ENCODE peak calls at places on chromosomes 7 and 10, in five cellular contexts. F, H, W, Y and N are unnamed samples.

GRCh38 chr7:86995052-86995725 is 64.3 kb downstream of the ELAPOR2 start:
- DNase-seq in F (no peak), H (no peak), W (no peak), Y (no peak), N (no peak)

GRCh38 chr10:48285710-48286109 is 11.2 kb upstream of the FRMPD2 start:
- DNase-seq in F (no peak), H (peak), W (no peak), Y (no peak), N (no peak)

GRCh38 chr10:12389154-12389734 is 39.9 kb downstream of the CAMK1D start:
- DNase-seq in F (peak), H (no peak), W (no peak), Y (no peak), N (no peak)

GRCh38 chr10:77686096-77686495 is 48.5 kb upstream of the KCNMA1 start:
- DNase-seq in F (no peak), H (no peak), W (no peak), Y (no peak), N (no peak)

GRCh38 chr10:124292911-124293640 is 125.6 kb downstream of the OAT start:
- DNase-seq in F (peak), H (no peak), W (no peak), Y (no peak), N (no peak)

GRCh38 chr10:78357027-78357672 is 323.5 kb downstream of the RPS24 start:
- DNase-seq in F (no peak), H (peak), W (no peak), Y (no peak), N (no peak)

GRCh38 chr7:79050592-79050991 is 402.9 kb downstream of the MAGI2 start:
- DNase-seq in F (no peak), H (peak), W (no peak), Y (peak), N (no peak)

GRCh38 chr7:85521108-85521694 is 334.3 kb upstream of the SEMA3D start:
- DNase-seq in F (no peak), H (peak), W (no peak), Y (no peak), N (no peak)

GRCh38 chr10:84837877-84838276 is 509.5 kb downstream of the CCSER2 start:
- DNase-seq in F (no peak), H (peak), W (no peak), Y (no peak), N (peak)

GRCh38 chr7:145698526-145699262 is 417.9 kb upstream of the CNTNAP2 start:
- DNase-seq in F (no peak), H (no peak), W (no peak), Y (no peak), N (no peak)

GRCh38 chr10:29955308-29955935 is 104.0 kb downstream of the JCAD start:
- DNase-seq in F (peak), H (peak), W (peak), Y (no peak), N (no peak)

GRCh38 chr7:105876964-105877601 is 684 bp upstream of the ATXN7L1 start:
- DNase-seq in F (peak), H (peak), W (no peak), Y (no peak), N (peak)

GRCh38 chr10:17217661-17218306 is 10.3 kb upstream of the VIM start:
- DNase-seq in F (no peak), H (peak), W (no peak), Y (no peak), N (no peak)

GRCh38 chr7:143965280-143965679 is 10.6 kb downstream of the OR2F1 start:
- DNase-seq in F (no peak), H (peak), W (no peak), Y (no peak), N (no peak)

GRCh38 chr7:158011941-158012340 is 575.7 kb downstream of the PTPRN2 start:
- DNase-seq in F (no peak), H (no peak), W (no peak), Y (no peak), N (no peak)

GRCh38 chr10:26212511-26212910 is 4.1 kb upstream of the GAD2 start:
- DNase-seq in F (no peak), H (no peak), W (no peak), Y (no peak), N (no peak)

GRCh38 chr7:129013048-129013721 is 41.7 kb downstream of the TNPO3 start:
- DNase-seq in F (no peak), H (no peak), W (no peak), Y (no peak), N (no peak)

GRCh38 chr7:32479574-32480200 is 10.5 kb downstream of the LSM5 start:
- DNase-seq in F (no peak), H (peak), W (no peak), Y (no peak), N (no peak)

GRCh38 chr10:125083576-125083920 is 76.8 kb downstream of the CTBP2 start:
- DNase-seq in F (no peak), H (peak), W (peak), Y (no peak), N (no peak)

GRCh38 chr7:76269895-76270294 is 32.6 kb upstream of the HSPB1 start:
- DNase-seq in F (no peak), H (peak), W (no peak), Y (no peak), N (no peak)

GRCh38 chr7:157471259-157472125 is 134.7 kb downstream of the DNAJB6 start:
- DNase-seq in F (peak), H (no peak), W (no peak), Y (no peak), N (no peak)

GRCh38 chr7:26331789-26332188 is 40.1 kb downstream of the SNX10 start:
- DNase-seq in F (no peak), H (no peak), W (no peak), Y (no peak), N (no peak)

GRCh38 chr10:114635101-114635500 is 23.0 kb downstream of the ABLIM1 start:
- DNase-seq in F (no peak), H (peak), W (no peak), Y (no peak), N (no peak)

GRCh38 chr10:84179059-84179710 is 5.6 kb downstream of the GPR15LG start:
- DNase-seq in F (no peak), H (peak), W (no peak), Y (peak), N (no peak)

GRCh38 chr7:17640730-17641377 is 299.4 kb downstream of the SNX13 start:
- DNase-seq in F (no peak), H (peak), W (no peak), Y (no peak), N (no peak)

GRCh38 chr10:132409667-132410028 is 12.6 kb downstream of the PWWP2B start:
- DNase-seq in F (no peak), H (no peak), W (no peak), Y (no peak), N (no peak)

GRCh38 chr10:104899779-104900178 is 258.7 kb downstream of the SORCS3 start:
- DNase-seq in F (no peak), H (no peak), W (no peak), Y (no peak), N (no peak)

GRCh38 chr7:95276114-95276513 is 48.2 kb downstream of the PON1 start:
- DNase-seq in F (no peak), H (no peak), W (no peak), Y (no peak), N (no peak)

GRCh38 chr10:104046651-104047050 is 39.0 kb downstream of the COL17A1 start:
- DNase-seq in F (no peak), H (no peak), W (no peak), Y (no peak), N (no peak)

GRCh38 chr7:88105231-88105630 is 114.6 kb downstream of the SRI start:
- DNase-seq in F (no peak), H (no peak), W (no peak), Y (no peak), N (no peak)

GRCh38 chr10:132443605-132443997 is 46.6 kb downstream of the PWWP2B start:
- DNase-seq in F (no peak), H (peak), W (no peak), Y (no peak), N (no peak)

GRCh38 chr7:25389489-25390106 is 161.3 kb upstream of the NPVF start:
- DNase-seq in F (no peak), H (peak), W (no peak), Y (no peak), N (no peak)

GRCh38 chr7:77442631-77443420 is 26.7 kb upstream of the GSAP start:
- DNase-seq in F (no peak), H (peak), W (no peak), Y (no peak), N (no peak)

GRCh38 chr7:36303202-36304098 is 86.2 kb upstream of the ANLN start:
- DNase-seq in F (peak), H (peak), W (peak), Y (no peak), N (peak)

GRCh38 chr10:77287647-77288120 is 349.9 kb downstream of the KCNMA1 start:
- DNase-seq in F (peak), H (peak), W (no peak), Y (no peak), N (no peak)

GRCh38 chr10:77576007-77576367 is 61.6 kb downstream of the KCNMA1 start:
- DNase-seq in F (no peak), H (no peak), W (no peak), Y (no peak), N (no peak)

GRCh38 chr7:64873517-64873916 is 29.6 kb upstream of the ZNF273 start:
- DNase-seq in F (no peak), H (no peak), W (no peak), Y (no peak), N (no peak)

GRCh38 chr10:79022565-79023488 is 45.9 kb upstream of the ZMIZ1 start:
- DNase-seq in F (peak), H (peak), W (no peak), Y (no peak), N (peak)

GRCh38 chr7:27098493-27099223 is 2.9 kb upstream of the HOXA1 start:
- DNase-seq in F (no peak), H (no peak), W (peak), Y (no peak), N (no peak)

GRCh38 chr10:97069026-97069425 is 116.7 kb downstream of the SLIT1 start:
- DNase-seq in F (no peak), H (no peak), W (no peak), Y (no peak), N (no peak)

GRCh38 chr10:97065686-97066679 is 119.8 kb downstream of the SLIT1 start:
- DNase-seq in F (no peak), H (no peak), W (no peak), Y (no peak), N (no peak)

GRCh38 chr10:97069576-97070362 is 116.0 kb downstream of the SLIT1 start:
- DNase-seq in F (no peak), H (peak), W (no peak), Y (no peak), N (no peak)

GRCh38 chr10:97066877-97067555 is 118.7 kb downstream of the SLIT1 start:
- DNase-seq in F (no peak), H (no peak), W (no peak), Y (no peak), N (no peak)

DNA sequence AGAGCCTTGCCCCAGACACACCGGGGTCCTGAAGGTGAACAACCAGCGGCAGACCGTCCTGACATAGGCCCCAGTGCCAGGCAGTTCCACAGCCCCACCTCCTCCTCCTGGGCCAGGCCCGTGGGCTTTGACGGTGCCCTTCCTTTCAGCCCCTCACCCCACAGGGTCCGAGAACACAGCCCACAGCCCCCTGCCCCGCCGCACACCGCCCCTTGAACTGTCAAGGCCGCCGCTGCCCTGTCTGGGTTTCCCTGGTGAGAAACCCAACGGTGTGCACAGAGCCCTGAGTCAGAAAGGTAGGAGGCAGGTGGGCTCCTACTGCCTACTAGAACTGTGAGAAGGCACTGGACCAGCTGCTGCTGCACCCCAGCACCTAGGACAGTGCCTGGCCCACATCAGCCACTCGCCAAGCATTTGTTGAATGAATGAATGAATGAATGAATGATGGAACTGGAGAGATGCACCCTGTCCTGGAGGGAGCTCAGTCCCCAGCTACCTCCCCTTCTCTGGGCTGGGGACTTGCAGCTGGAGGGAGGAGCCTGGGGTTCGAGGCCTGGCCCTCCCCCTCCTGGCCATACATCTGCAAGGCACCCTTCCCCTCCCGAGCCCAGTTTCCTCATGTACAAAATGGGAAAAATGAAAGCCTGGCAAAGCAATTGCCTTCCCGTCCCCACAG is 117.9 kb downstream of the SLIT1 start:
- DNase-seq in F (no peak), H (no peak), W (no peak), Y (no peak), N (no peak)
- TF ChIP-seq CTCF in F (no peak), H (no peak), W (no peak), Y (peak), N (no peak)

DNA sequence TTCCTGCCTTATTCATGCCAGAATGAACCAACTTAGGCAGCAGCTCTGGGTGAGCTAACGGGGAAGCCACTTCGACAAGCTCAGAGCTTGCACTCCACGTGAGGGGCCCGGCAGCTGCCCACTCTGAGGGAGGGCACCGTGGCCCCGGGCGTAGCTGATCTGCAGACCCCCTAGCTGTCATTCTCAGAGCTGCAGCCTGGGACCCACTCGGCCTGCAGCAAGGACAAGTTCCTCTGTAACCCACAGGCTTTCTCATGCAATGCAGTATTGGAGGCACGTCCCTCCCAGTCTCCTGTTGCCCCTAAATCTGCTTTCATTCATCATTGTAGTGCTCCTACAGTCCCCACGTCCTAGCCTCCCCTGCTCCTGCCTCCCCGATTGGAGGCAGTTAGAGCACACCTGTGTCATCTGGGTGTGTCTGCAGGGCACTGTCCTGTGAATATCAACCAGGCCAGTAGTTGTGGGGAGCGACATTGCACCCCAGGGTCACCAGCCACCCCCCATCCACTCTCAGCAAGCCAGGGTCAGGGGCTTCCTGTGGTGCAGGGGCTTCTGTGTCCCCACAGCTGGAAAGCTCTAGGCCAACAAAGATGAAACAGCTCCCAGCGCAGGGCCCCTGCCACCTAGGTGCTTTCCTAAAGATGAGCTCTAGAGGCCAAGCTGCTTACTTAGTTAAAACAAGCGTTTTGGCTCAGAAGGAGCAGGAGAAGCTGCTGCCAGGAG is 333.7 kb downstream of the ADARB2 start:
- DNase-seq in F (no peak), H (no peak), W (no peak), Y (no peak), N (no peak)
- TF ChIP-seq CTCF in F (no peak), H (no peak), W (no peak), Y (no peak), N (no peak)

DNA sequence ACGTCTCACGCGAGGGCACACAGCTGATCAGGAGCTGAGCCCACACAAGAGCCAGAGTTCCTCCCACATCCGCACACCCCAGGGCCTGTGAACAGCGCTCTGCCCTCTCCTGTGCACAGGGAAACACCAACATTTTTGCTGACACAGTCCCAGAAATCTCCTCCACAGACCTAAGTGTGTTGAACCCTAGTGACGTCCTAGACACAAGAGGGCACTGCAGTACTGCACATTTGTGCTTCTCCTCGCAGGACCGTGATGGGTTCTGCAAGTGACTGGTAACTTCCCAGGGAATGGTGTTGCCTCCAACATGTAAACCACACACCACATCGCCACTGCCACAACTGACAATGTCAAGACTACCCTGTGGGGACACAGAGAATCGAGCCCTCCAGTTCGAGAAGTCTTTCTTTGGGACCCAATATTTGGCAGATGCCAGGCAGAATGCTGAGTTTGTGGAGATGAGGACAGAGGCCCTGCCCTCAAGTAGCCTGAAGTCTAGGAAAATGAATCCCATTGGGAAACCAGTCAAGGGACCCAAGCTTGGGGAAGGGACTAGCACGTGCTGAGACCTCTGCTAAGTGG is 170.3 kb downstream of the PAXIP1 start:
- DNase-seq in F (peak), H (no peak), W (no peak), Y (no peak), N (no peak)
- TF ChIP-seq CTCF in F (peak), H (no peak), W (no peak), Y (no peak), N (no peak)

GRCh38 chr7:117229350-117229749 is 93.5 kb downstream of the WNT2 start:
- DNase-seq in F (no peak), H (peak), W (no peak), Y (no peak), N (no peak)

GRCh38 chr7:117220836-117221235 is 102.0 kb downstream of the WNT2 start:
- DNase-seq in F (no peak), H (no peak), W (no peak), Y (no peak), N (no peak)

GRCh38 chr7:117227091-117227490 is 95.8 kb downstream of the WNT2 start:
- DNase-seq in F (no peak), H (peak), W (no peak), Y (no peak), N (no peak)

GRCh38 chr7:117230276-117231046 is 92.4 kb downstream of the WNT2 start:
- DNase-seq in F (no peak), H (peak), W (peak), Y (no peak), N (no peak)

GRCh38 chr7:117225536-117225935 is 97.3 kb downstream of the WNT2 start:
- DNase-seq in F (no peak), H (no peak), W (no peak), Y (no peak), N (no peak)
- TF ChIP-seq CTCF in F (no peak), H (no peak), W (no peak), Y (no peak), N (no peak)

GRCh38 chr7:155767562-155768437 is 44.5 kb downstream of the SHH start:
- DNase-seq in F (no peak), H (no peak), W (no peak), Y (no peak), N (no peak)
- TF ChIP-seq CTCF in F (no peak), H (no peak), W (peak), Y (no peak), N (no peak)

DNA sequence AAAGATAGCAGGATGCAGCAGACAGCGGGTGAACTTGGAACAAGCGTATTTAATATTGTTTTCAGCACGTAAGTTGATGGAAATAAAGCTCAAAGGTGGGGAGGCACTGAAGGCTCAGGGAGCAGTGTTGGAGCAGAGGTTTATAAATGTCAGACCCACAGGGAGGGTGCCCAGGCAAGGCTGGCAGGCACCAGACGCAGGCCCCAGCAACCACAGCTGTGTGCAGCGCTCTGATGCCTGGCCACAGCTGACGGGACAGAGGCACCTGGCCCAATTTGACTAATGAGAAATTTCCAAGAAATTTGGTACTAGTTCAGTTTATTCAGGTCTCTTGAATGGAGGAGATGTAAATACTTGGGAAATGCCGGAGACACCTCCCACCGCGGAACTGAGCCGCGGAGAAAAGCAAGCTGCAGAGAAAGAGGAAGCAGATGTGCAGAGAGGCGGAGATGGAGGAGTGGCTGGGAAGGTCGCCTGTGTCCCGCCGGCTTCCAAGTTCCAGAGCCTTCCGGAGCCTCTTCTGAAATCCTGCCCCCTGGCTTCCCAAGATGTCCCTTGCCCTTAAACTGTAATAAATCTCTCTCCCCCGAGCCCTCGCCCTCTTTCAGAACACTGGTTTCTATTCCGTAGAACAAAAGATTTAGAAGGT is 38.3 kb upstream of the PLXNA4 start:
- DNase-seq in F (no peak), H (peak), W (no peak), Y (no peak), N (peak)
- TF ChIP-seq CTCF in F (no peak), H (peak), W (no peak), Y (peak), N (peak)

GRCh38 chr7:99035723-99036530 is 108.0 kb downstream of the SMURF1 start:
- DNase-seq in F (no peak), H (no peak), W (no peak), Y (no peak), N (no peak)

GRCh38 chr7:99037327-99037940 is 106.5 kb downstream of the SMURF1 start:
- DNase-seq in F (no peak), H (no peak), W (no peak), Y (no peak), N (no peak)

GRCh38 chr7:99034932-99035722 is 108.8 kb downstream of the SMURF1 start:
- DNase-seq in F (no peak), H (no peak), W (no peak), Y (no peak), N (no peak)

GRCh38 chr7:99038086-99038855 is 105.6 kb downstream of the SMURF1 start:
- DNase-seq in F (no peak), H (no peak), W (no peak), Y (no peak), N (no peak)

GRCh38 chr7:99036531-99037175 is 107.3 kb downstream of the SMURF1 start:
- DNase-seq in F (no peak), H (peak), W (no peak), Y (peak), N (no peak)
- TF ChIP-seq CTCF in F (peak), H (peak), W (peak), Y (peak), N (peak)